ENCODE peak calls at places on chromosomes 3 and 15, in five cellular contexts. One of them, this sample, is unnamed.

GRCh38 chr3:131083190-131083863 is 56.6 kb downstream of the NEK11 start:
- DNase-seq in BE2C: peak; percentile 100
- DNase-seq in Caco-2: no peak
- DNase-seq in IMR-90: no peak
- DNase-seq in CD8-positive, alpha-beta T cell: no peak
- DNase-seq in this sample: no peak

GRCh38 chr3:49020335-49021212 is 1.3 kb upstream of the NDUFAF3 start:
- DNase-seq in BE2C: no peak
- DNase-seq in Caco-2: peak; percentile 63
- DNase-seq in IMR-90: no peak
- DNase-seq in CD8-positive, alpha-beta T cell: no peak
- DNase-seq in this sample: no peak

GRCh38 chr15:27545494-27546255 is 553.4 kb downstream of the OCA2 start:
- DNase-seq in BE2C: no peak
- DNase-seq in Caco-2: no peak
- DNase-seq in IMR-90: no peak
- DNase-seq in CD8-positive, alpha-beta T cell: no peak
- DNase-seq in this sample: peak; percentile 59

GRCh38 chr15:57649138-57649537 is 57.4 kb upstream of the POLR2M start:
- DNase-seq in BE2C: no peak
- DNase-seq in Caco-2: no peak
- DNase-seq in IMR-90: no peak
- DNase-seq in CD8-positive, alpha-beta T cell: no peak
- DNase-seq in this sample: peak; percentile 29

GRCh38 chr3:50364573-50365079 is 5.3 kb upstream of the TMEM115 start:
- DNase-seq in BE2C: no peak
- DNase-seq in Caco-2: no peak
- DNase-seq in IMR-90: no peak
- DNase-seq in CD8-positive, alpha-beta T cell: no peak
- DNase-seq in this sample: peak; percentile 16

GRCh38 chr15:96735621-96736020 is 405.1 kb downstream of the NR2F2 start:
- DNase-seq in BE2C: no peak
- DNase-seq in Caco-2: no peak
- DNase-seq in IMR-90: no peak
- DNase-seq in CD8-positive, alpha-beta T cell: no peak
- DNase-seq in this sample: no peak

GRCh38 chr3:146416366-146416765 is 53.0 kb downstream of the PLSCR2 start:
- DNase-seq in BE2C: no peak
- DNase-seq in Caco-2: no peak
- DNase-seq in IMR-90: no peak
- DNase-seq in CD8-positive, alpha-beta T cell: no peak
- DNase-seq in this sample: no peak

GRCh38 chr3:160948273-160948672 is 156.9 kb downstream of the B3GALNT1 start:
- DNase-seq in BE2C: no peak
- DNase-seq in Caco-2: peak; percentile 70
- DNase-seq in IMR-90: no peak
- DNase-seq in CD8-positive, alpha-beta T cell: no peak
- DNase-seq in this sample: no peak

GRCh38 chr15:82165948-82166376 is 96.6 kb downstream of the EFL1 start:
- DNase-seq in BE2C: no peak
- DNase-seq in Caco-2: no peak
- DNase-seq in IMR-90: peak; percentile 70
- DNase-seq in CD8-positive, alpha-beta T cell: no peak
- DNase-seq in this sample: no peak

GRCh38 chr15:83973816-83974215 is 261.8 kb upstream of the GOLGA6L4 start:
- DNase-seq in BE2C: no peak
- DNase-seq in Caco-2: no peak
- DNase-seq in IMR-90: peak; percentile 4
- DNase-seq in CD8-positive, alpha-beta T cell: no peak
- DNase-seq in this sample: no peak

GRCh38 chr15:41161336-41161735 is 45.3 kb upstream of the INO80 start:
- DNase-seq in BE2C: no peak
- DNase-seq in Caco-2: no peak
- DNase-seq in IMR-90: peak; percentile 36
- DNase-seq in CD8-positive, alpha-beta T cell: no peak
- DNase-seq in this sample: peak; percentile 42

GRCh38 chr3:138363322-138363721 is 14.9 kb downstream of the MRAS start:
- DNase-seq in BE2C: no peak
- DNase-seq in Caco-2: no peak
- DNase-seq in IMR-90: no peak
- DNase-seq in CD8-positive, alpha-beta T cell: no peak
- DNase-seq in this sample: no peak

GRCh38 chr3:86929046-86929445 is 61.9 kb downstream of the VGLL3 start:
- DNase-seq in BE2C: no peak
- DNase-seq in Caco-2: no peak
- DNase-seq in IMR-90: peak; percentile 71
- DNase-seq in CD8-positive, alpha-beta T cell: no peak
- DNase-seq in this sample: peak; percentile 62

GRCh38 chr3:159787191-159787590 is 201.4 kb upstream of the IL12A start:
- DNase-seq in BE2C: no peak
- DNase-seq in Caco-2: peak; percentile 78
- DNase-seq in IMR-90: peak; percentile 94
- DNase-seq in CD8-positive, alpha-beta T cell: no peak
- DNase-seq in this sample: peak; percentile 86

DNA sequence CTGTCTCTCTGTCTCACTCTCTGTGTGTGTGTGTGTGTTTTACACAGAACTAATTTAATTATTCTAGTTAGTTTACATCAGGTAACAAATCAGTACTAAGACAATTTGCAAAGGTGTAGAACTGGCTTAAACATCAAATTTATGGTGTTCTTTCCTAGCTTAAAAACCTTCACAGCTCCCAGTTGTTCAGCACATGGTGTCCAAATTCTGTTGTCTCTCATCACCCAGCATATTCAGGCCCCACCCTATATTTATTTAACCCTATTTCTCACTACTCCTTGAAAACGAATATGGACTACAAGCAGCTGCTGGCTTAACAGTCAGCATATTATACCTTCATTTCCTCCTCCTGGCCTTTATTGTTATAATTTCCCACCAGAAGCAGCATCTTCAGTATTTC is 1.1 kb downstream of the IL20RB start:
- DNase-seq in BE2C: no peak
- DNase-seq in Caco-2: no peak
- DNase-seq in IMR-90: no peak
- DNase-seq in CD8-positive, alpha-beta T cell: no peak
- DNase-seq in this sample: no peak
- H3K4me1 ChIP-seq in BE2C: no peaks in the 10 kb centered on the region
- H3K4me1 ChIP-seq in Caco-2: peaks cover 53% of the 10 kb centered on the region
- H3K4me1 ChIP-seq in IMR-90: peaks cover 24% of the 10 kb centered on the region
- H3K4me1 ChIP-seq in CD8-positive, alpha-beta T cell: no peaks in the 10 kb centered on the region
- H3K4me1 ChIP-seq in this sample: peaks cover 15% of the 10 kb centered on the region

GRCh38 chr3:64216706-64217105 is 8.6 kb downstream of the PRICKLE2 start:
- DNase-seq in BE2C: no peak
- DNase-seq in Caco-2: no peak
- DNase-seq in IMR-90: peak; percentile 57
- DNase-seq in CD8-positive, alpha-beta T cell: no peak
- DNase-seq in this sample: peak; percentile 58

GRCh38 chr3:64221564-64222257 is 3.6 kb downstream of the PRICKLE2 start:
- DNase-seq in BE2C: no peak
- DNase-seq in Caco-2: no peak
- DNase-seq in IMR-90: no peak
- DNase-seq in CD8-positive, alpha-beta T cell: no peak
- DNase-seq in this sample: no peak

GRCh38 chr3:64218329-64218728 is 6.9 kb downstream of the PRICKLE2 start:
- DNase-seq in BE2C: no peak
- DNase-seq in Caco-2: no peak
- DNase-seq in IMR-90: no peak
- DNase-seq in CD8-positive, alpha-beta T cell: no peak
- DNase-seq in this sample: no peak

GRCh38 chr3:64220161-64220560 is 5.1 kb downstream of the PRICKLE2 start:
- DNase-seq in BE2C: no peak
- DNase-seq in Caco-2: no peak
- DNase-seq in IMR-90: peak; percentile 63
- DNase-seq in CD8-positive, alpha-beta T cell: no peak
- DNase-seq in this sample: peak; percentile 65

GRCh38 chr3:64218746-64219145 is 6.5 kb downstream of the PRICKLE2 start:
- DNase-seq in BE2C: no peak
- DNase-seq in Caco-2: no peak
- DNase-seq in IMR-90: no peak
- DNase-seq in CD8-positive, alpha-beta T cell: no peak
- DNase-seq in this sample: no peak
- H3K4me1 ChIP-seq in BE2C: peaks cover 13% of the 10 kb centered on the region
- H3K4me1 ChIP-seq in Caco-2: peaks cover 4% of the 10 kb centered on the region
- H3K4me1 ChIP-seq in IMR-90: peaks cover 30% of the 10 kb centered on the region
- H3K4me1 ChIP-seq in CD8-positive, alpha-beta T cell: no peaks in the 10 kb centered on the region
- H3K4me1 ChIP-seq in this sample: peaks cover 58% of the 10 kb centered on the region

DNA sequence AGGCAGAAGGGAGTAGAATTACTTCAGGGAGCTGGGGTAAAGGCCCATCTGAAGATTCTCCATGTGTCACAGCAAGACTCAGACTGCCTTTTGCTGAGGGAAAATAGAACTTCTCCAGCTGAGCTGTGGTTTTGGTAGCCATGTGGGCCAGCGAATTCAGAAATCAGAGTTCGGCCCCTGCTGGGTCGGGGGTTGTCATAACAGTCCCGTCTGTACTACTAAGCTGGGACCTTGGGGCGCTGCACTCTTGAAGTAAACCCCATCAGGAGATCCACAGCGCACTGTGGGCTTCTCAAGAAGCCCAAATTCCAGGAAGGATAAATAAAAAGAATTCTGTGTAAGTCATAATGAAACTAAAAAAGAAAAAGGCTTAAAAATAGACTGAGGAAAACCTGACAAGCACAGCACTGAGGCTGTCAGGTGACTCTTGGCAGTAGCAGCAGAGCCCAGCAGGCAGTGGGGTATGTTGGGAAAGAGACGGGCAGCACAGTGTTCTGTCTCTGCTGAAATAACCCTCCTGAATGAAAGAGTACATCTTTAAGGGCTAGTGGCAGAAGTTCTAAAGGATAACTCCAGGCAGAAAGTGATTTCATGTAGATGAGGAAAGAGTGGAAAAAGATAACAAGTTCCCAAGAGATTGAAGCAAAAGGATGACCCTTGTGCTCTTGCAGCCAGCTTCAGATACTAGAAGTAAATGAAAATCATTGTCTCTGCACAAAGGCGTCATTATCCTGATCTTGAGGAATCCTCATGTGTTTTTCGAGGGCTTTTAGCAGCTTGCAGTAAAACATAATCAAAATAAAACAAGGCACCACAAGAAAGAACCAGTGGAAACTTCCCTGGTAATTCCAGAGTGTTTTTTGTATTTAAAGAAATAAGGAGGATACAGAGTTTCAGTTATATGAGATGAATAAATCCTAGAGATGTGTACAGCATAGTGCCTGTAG is 74.5 kb downstream of the RAB7A start:
- DNase-seq in BE2C: no peak
- DNase-seq in Caco-2: no peak
- DNase-seq in IMR-90: no peak
- DNase-seq in CD8-positive, alpha-beta T cell: no peak
- DNase-seq in this sample: no peak
- H3K4me1 ChIP-seq in BE2C: peaks cover 2% of the 10 kb centered on the region
- H3K4me1 ChIP-seq in Caco-2: no peaks in the 10 kb centered on the region
- H3K4me1 ChIP-seq in IMR-90: peaks cover 10% of the 10 kb centered on the region
- H3K4me1 ChIP-seq in CD8-positive, alpha-beta T cell: peaks cover 44% of the 10 kb centered on the region
- H3K4me1 ChIP-seq in this sample: peaks cover 13% of the 10 kb centered on the region

GRCh38 chr3:29345923-29346322 is 65.1 kb downstream of the RBMS3 start:
- DNase-seq in BE2C: no peak
- DNase-seq in Caco-2: no peak
- DNase-seq in IMR-90: no peak
- DNase-seq in CD8-positive, alpha-beta T cell: no peak
- DNase-seq in this sample: no peak

GRCh38 chr3:29349049-29349448 is 68.2 kb downstream of the RBMS3 start:
- DNase-seq in BE2C: no peak
- DNase-seq in Caco-2: no peak
- DNase-seq in IMR-90: no peak
- DNase-seq in CD8-positive, alpha-beta T cell: no peak
- DNase-seq in this sample: no peak

GRCh38 chr3:29348311-29348710 is 67.4 kb downstream of the RBMS3 start:
- DNase-seq in BE2C: no peak
- DNase-seq in Caco-2: no peak
- DNase-seq in IMR-90: no peak
- DNase-seq in CD8-positive, alpha-beta T cell: no peak
- DNase-seq in this sample: no peak

GRCh38 chr3:29346828-29347227 is 66.0 kb downstream of the RBMS3 start:
- DNase-seq in BE2C: no peak
- DNase-seq in Caco-2: no peak
- DNase-seq in IMR-90: peak; percentile 59
- DNase-seq in CD8-positive, alpha-beta T cell: no peak
- DNase-seq in this sample: peak; percentile 76

GRCh38 chr3:29347412-29347811 is 66.5 kb downstream of the RBMS3 start:
- DNase-seq in BE2C: no peak
- DNase-seq in Caco-2: no peak
- DNase-seq in IMR-90: no peak
- DNase-seq in CD8-positive, alpha-beta T cell: no peak
- DNase-seq in this sample: no peak
- H3K4me1 ChIP-seq in BE2C: peaks cover 3% of the 10 kb centered on the region
- H3K4me1 ChIP-seq in Caco-2: no peaks in the 10 kb centered on the region
- H3K4me1 ChIP-seq in IMR-90: no peaks in the 10 kb centered on the region
- H3K4me1 ChIP-seq in CD8-positive, alpha-beta T cell: no peaks in the 10 kb centered on the region
- H3K4me1 ChIP-seq in this sample: peaks cover 3% of the 10 kb centered on the region

GRCh38 chr3:151382671-151383070 is 1.9 kb downstream of the P2RY12 start:
- DNase-seq in BE2C: no peak
- DNase-seq in Caco-2: no peak
- DNase-seq in IMR-90: no peak
- DNase-seq in CD8-positive, alpha-beta T cell: no peak
- DNase-seq in this sample: no peak
- H3K4me1 ChIP-seq in BE2C: peaks cover 14% of the 10 kb centered on the region
- H3K4me1 ChIP-seq in Caco-2: no peaks in the 10 kb centered on the region
- H3K4me1 ChIP-seq in IMR-90: no peaks in the 10 kb centered on the region
- H3K4me1 ChIP-seq in CD8-positive, alpha-beta T cell: no peaks in the 10 kb centered on the region
- H3K4me1 ChIP-seq in this sample: no peaks in the 10 kb centered on the region

GRCh38 chr15:92163641-92164040 is 230.0 kb upstream of the ST8SIA2 start:
- DNase-seq in BE2C: no peak
- DNase-seq in Caco-2: no peak
- DNase-seq in IMR-90: no peak
- DNase-seq in CD8-positive, alpha-beta T cell: no peak
- DNase-seq in this sample: no peak
- H3K4me1 ChIP-seq in BE2C: peaks cover 10% of the 10 kb centered on the region
- H3K4me1 ChIP-seq in Caco-2: peaks cover 49% of the 10 kb centered on the region
- H3K4me1 ChIP-seq in IMR-90: peaks cover 2% of the 10 kb centered on the region
- H3K4me1 ChIP-seq in CD8-positive, alpha-beta T cell: no peaks in the 10 kb centered on the region
- H3K4me1 ChIP-seq in this sample: peaks cover 13% of the 10 kb centered on the region

DNA sequence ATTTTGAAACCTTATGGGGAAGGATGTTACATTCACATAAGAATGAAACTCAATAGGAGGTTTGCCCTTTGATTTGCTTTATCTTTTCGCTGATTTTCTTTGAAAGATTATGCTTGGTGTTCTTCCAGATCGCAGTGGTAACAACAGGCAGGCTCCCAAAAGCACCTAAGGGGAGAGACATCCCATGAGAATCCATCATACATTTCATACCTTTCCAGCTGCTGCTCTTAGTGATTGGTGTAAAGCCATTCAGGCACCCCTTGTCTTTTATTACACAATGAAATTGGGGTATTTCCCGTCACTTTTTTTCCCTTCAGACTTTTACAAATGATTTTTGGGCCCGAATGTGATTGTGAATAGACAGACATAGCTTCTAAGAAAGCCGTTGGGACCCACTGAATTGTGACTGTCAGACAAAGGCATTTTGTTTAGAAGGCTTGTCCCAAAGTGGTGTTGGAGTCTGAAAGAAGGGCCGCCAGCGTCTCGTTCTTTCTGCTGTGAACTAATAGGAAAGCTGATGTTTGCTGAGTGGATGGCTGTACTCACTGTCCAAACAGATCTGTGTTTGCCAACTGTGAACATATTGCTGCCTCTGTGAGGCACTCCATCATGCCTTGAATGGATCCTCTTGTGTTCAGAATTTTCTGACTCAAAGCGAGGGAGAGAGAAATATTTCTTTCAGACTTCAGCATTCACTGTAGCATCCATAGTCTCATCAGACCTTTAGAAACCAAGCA is 164.3 kb downstream of the FNDC3B start:
- DNase-seq in BE2C: no peak
- DNase-seq in Caco-2: peak; percentile 65
- DNase-seq in IMR-90: no peak
- DNase-seq in CD8-positive, alpha-beta T cell: no peak
- DNase-seq in this sample: peak; percentile 68
- H3K4me1 ChIP-seq in BE2C: peaks cover 12% of the 10 kb centered on the region
- H3K4me1 ChIP-seq in Caco-2: peaks cover 25% of the 10 kb centered on the region
- H3K4me1 ChIP-seq in IMR-90: peaks cover 21% of the 10 kb centered on the region
- H3K4me1 ChIP-seq in CD8-positive, alpha-beta T cell: no peaks in the 10 kb centered on the region
- H3K4me1 ChIP-seq in this sample: peaks cover 61% of the 10 kb centered on the region